ENCODE peak calls at places on chromosomes 7 and 10, in six cellular contexts. K is stromal cell of bone marrow; D is activated CD8-positive, alpha-beta memory T cell treated with anti-CD3 and anti-CD28 coated beads for 1 hour; V is D341Med; J is testis; X is GM23248. Z is an unnamed sample.

GRCh38 chr7:147586526-147586925 is 1004.0 kb upstream of the C7orf33 start:
- DNase-seq in K (no peak), D (no peak), V (no peak), J (no peak), X (peak; percentile 10), Z (no peak)

GRCh38 chr7:73429218-73429617 is 4.4 kb upstream of the FZD9 start:
- DNase-seq in K (no peak), D (no peak), V (peak; percentile 55), J (no peak), X (peak; percentile 33), Z (no peak)

GRCh38 chr7:19202599-19202998 is 57.4 kb upstream of the FERD3L start:
- DNase-seq in K (no peak), D (no peak), V (no peak), J (peak; percentile 17), X (no peak), Z (no peak)

GRCh38 chr7:13117103-13117502 is 429.7 kb downstream of the ARL4A start:
- DNase-seq in K (no peak), D (no peak), V (peak; percentile 30), J (no peak), X (peak; percentile 46), Z (no peak)

GRCh38 chr7:120089968-120090367 is 183.0 kb upstream of the KCND2 start:
- DNase-seq in K (no peak), D (no peak), V (no peak), J (no peak), X (no peak), Z (no peak)

GRCh38 chr7:157293413-157293788 is 43.4 kb upstream of the DNAJB6 start:
- DNase-seq in K (no peak), D (no peak), V (no peak), J (no peak), X (no peak), Z (no peak)

GRCh38 chr10:131830446-131831130 is 70.2 kb upstream of the PPP2R2D start:
- DNase-seq in K (no peak), D (no peak), V (no peak), J (no peak), X (no peak), Z (no peak)

GRCh38 chr7:136993377-136993776 is 124.9 kb downstream of the CHRM2 start:
- DNase-seq in K (no peak), D (no peak), V (no peak), J (no peak), X (no peak), Z (no peak)

GRCh38 chr10:18196806-18197550 is 56.8 kb downstream of the CACNB2 start:
- DNase-seq in K (no peak), D (no peak), V (no peak), J (no peak), X (no peak), Z (no peak)

GRCh38 chr10:71225291-71226058 is 13.1 kb downstream of the UNC5B start:
- DNase-seq in K (no peak), D (no peak), V (peak; percentile 58), J (no peak), X (no peak), Z (no peak)

GRCh38 chr7:91127974-91128373 is 136.3 kb upstream of the FZD1 start:
- DNase-seq in K (no peak), D (no peak), V (no peak), J (no peak), X (no peak), Z (no peak)